ENCODE peak calls at places on chromosomes 7 and 10, in nine cellular contexts. One of them, this sample, is unnamed.

GRCh38 chr10:55500931-55501559 is 700.0 kb upstream of the PCDH15 start:
- DNase-seq in stimulated activated CD4-positive, alpha-beta T cell treated with anti-CD3 and anti-CD28 coated beads, Interleukin-2, amount 100 ng/mL, for 48 hours: no peak
- DNase-seq in heart right ventricle: no peak
- DNase-seq in stimulated activated CD8-positive, alpha-beta memory T cell treated with anti-CD3 and anti-CD28 coated beads, Interleukin-15, amount 100 ng/mL, for 24 hours: no peak
- DNase-seq in tibial artery: no peak
- DNase-seq in A172: peak
- DNase-seq in brain microvascular endothelial cell: peak
- DNase-seq in fibroblast of lung: peak
- DNase-seq in left colon: no peak
- DNase-seq in this sample: peak

GRCh38 chr7:101985646-101986199 is 168.3 kb downstream of the CUX1 start:
- DNase-seq in stimulated activated CD4-positive, alpha-beta T cell treated with anti-CD3 and anti-CD28 coated beads, Interleukin-2, amount 100 ng/mL, for 48 hours: no peak
- DNase-seq in heart right ventricle: no peak
- DNase-seq in stimulated activated CD8-positive, alpha-beta memory T cell treated with anti-CD3 and anti-CD28 coated beads, Interleukin-15, amount 100 ng/mL, for 24 hours: no peak
- DNase-seq in tibial artery: no peak
- DNase-seq in A172: no peak
- DNase-seq in brain microvascular endothelial cell: no peak
- DNase-seq in fibroblast of lung: no peak
- DNase-seq in left colon: no peak
- DNase-seq in this sample: no peak

GRCh38 chr7:69633122-69633892 is 35.0 kb downstream of the AUTS2 start:
- DNase-seq in stimulated activated CD4-positive, alpha-beta T cell treated with anti-CD3 and anti-CD28 coated beads, Interleukin-2, amount 100 ng/mL, for 48 hours: no peak
- DNase-seq in heart right ventricle: no peak
- DNase-seq in stimulated activated CD8-positive, alpha-beta memory T cell treated with anti-CD3 and anti-CD28 coated beads, Interleukin-15, amount 100 ng/mL, for 24 hours: no peak
- DNase-seq in tibial artery: no peak
- DNase-seq in A172: no peak
- DNase-seq in brain microvascular endothelial cell: no peak
- DNase-seq in fibroblast of lung: peak
- DNase-seq in left colon: no peak
- DNase-seq in this sample: no peak

GRCh38 chr7:157139142-157140117 is 704 bp downstream of the UBE3C start:
- DNase-seq in stimulated activated CD4-positive, alpha-beta T cell treated with anti-CD3 and anti-CD28 coated beads, Interleukin-2, amount 100 ng/mL, for 48 hours: peak
- DNase-seq in heart right ventricle: peak
- DNase-seq in stimulated activated CD8-positive, alpha-beta memory T cell treated with anti-CD3 and anti-CD28 coated beads, Interleukin-15, amount 100 ng/mL, for 24 hours: no peak
- DNase-seq in tibial artery: peak
- DNase-seq in A172: no peak
- DNase-seq in brain microvascular endothelial cell: peak
- DNase-seq in fibroblast of lung: peak
- DNase-seq in left colon: peak
- DNase-seq in this sample: peak

GRCh38 chr10:58412502-58412961 is 27.3 kb downstream of the TFAM start:
- DNase-seq in stimulated activated CD4-positive, alpha-beta T cell treated with anti-CD3 and anti-CD28 coated beads, Interleukin-2, amount 100 ng/mL, for 48 hours: no peak
- DNase-seq in heart right ventricle: no peak
- DNase-seq in stimulated activated CD8-positive, alpha-beta memory T cell treated with anti-CD3 and anti-CD28 coated beads, Interleukin-15, amount 100 ng/mL, for 24 hours: no peak
- DNase-seq in tibial artery: no peak
- DNase-seq in A172: peak
- DNase-seq in brain microvascular endothelial cell: peak
- DNase-seq in fibroblast of lung: peak
- DNase-seq in left colon: no peak
- DNase-seq in this sample: no peak

GRCh38 chr7:132919776-132920175 is 162.1 kb downstream of the CHCHD3 start:
- DNase-seq in stimulated activated CD4-positive, alpha-beta T cell treated with anti-CD3 and anti-CD28 coated beads, Interleukin-2, amount 100 ng/mL, for 48 hours: no peak
- DNase-seq in heart right ventricle: no peak
- DNase-seq in stimulated activated CD8-positive, alpha-beta memory T cell treated with anti-CD3 and anti-CD28 coated beads, Interleukin-15, amount 100 ng/mL, for 24 hours: no peak
- DNase-seq in tibial artery: no peak
- DNase-seq in A172: no peak
- DNase-seq in brain microvascular endothelial cell: no peak
- DNase-seq in fibroblast of lung: no peak
- DNase-seq in left colon: no peak
- DNase-seq in this sample: no peak

GRCh38 chr7:76244781-76245391 is 43.2 kb downstream of the SRRM3 start:
- DNase-seq in stimulated activated CD4-positive, alpha-beta T cell treated with anti-CD3 and anti-CD28 coated beads, Interleukin-2, amount 100 ng/mL, for 48 hours: no peak
- DNase-seq in heart right ventricle: no peak
- DNase-seq in stimulated activated CD8-positive, alpha-beta memory T cell treated with anti-CD3 and anti-CD28 coated beads, Interleukin-15, amount 100 ng/mL, for 24 hours: no peak
- DNase-seq in tibial artery: no peak
- DNase-seq in A172: no peak
- DNase-seq in brain microvascular endothelial cell: no peak
- DNase-seq in fibroblast of lung: no peak
- DNase-seq in left colon: no peak
- DNase-seq in this sample: no peak

GRCh38 chr10:44857363-44858016 is 53.6 kb upstream of the TMEM72 start:
- DNase-seq in stimulated activated CD4-positive, alpha-beta T cell treated with anti-CD3 and anti-CD28 coated beads, Interleukin-2, amount 100 ng/mL, for 48 hours: peak
- DNase-seq in heart right ventricle: peak
- DNase-seq in stimulated activated CD8-positive, alpha-beta memory T cell treated with anti-CD3 and anti-CD28 coated beads, Interleukin-15, amount 100 ng/mL, for 24 hours: no peak
- DNase-seq in tibial artery: peak
- DNase-seq in A172: peak
- DNase-seq in brain microvascular endothelial cell: peak
- DNase-seq in fibroblast of lung: peak
- DNase-seq in left colon: no peak
- DNase-seq in this sample: peak

GRCh38 chr10:97827778-97828291 is 21.8 kb upstream of the GOLGA7B start:
- DNase-seq in stimulated activated CD4-positive, alpha-beta T cell treated with anti-CD3 and anti-CD28 coated beads, Interleukin-2, amount 100 ng/mL, for 48 hours: no peak
- DNase-seq in heart right ventricle: no peak
- DNase-seq in stimulated activated CD8-positive, alpha-beta memory T cell treated with anti-CD3 and anti-CD28 coated beads, Interleukin-15, amount 100 ng/mL, for 24 hours: no peak
- DNase-seq in tibial artery: no peak
- DNase-seq in A172: peak
- DNase-seq in brain microvascular endothelial cell: no peak
- DNase-seq in fibroblast of lung: peak
- DNase-seq in left colon: no peak
- DNase-seq in this sample: peak

GRCh38 chr7:124856299-124856888 is 73.2 kb downstream of the POT1 start:
- DNase-seq in stimulated activated CD4-positive, alpha-beta T cell treated with anti-CD3 and anti-CD28 coated beads, Interleukin-2, amount 100 ng/mL, for 48 hours: no peak
- DNase-seq in heart right ventricle: no peak
- DNase-seq in stimulated activated CD8-positive, alpha-beta memory T cell treated with anti-CD3 and anti-CD28 coated beads, Interleukin-15, amount 100 ng/mL, for 24 hours: no peak
- DNase-seq in tibial artery: no peak
- DNase-seq in A172: peak
- DNase-seq in brain microvascular endothelial cell: peak
- DNase-seq in fibroblast of lung: peak
- DNase-seq in left colon: no peak
- DNase-seq in this sample: no peak

GRCh38 chr10:119502214-119502613 is 40.3 kb downstream of the RGS10 start:
- DNase-seq in stimulated activated CD4-positive, alpha-beta T cell treated with anti-CD3 and anti-CD28 coated beads, Interleukin-2, amount 100 ng/mL, for 48 hours: peak
- DNase-seq in heart right ventricle: no peak
- DNase-seq in stimulated activated CD8-positive, alpha-beta memory T cell treated with anti-CD3 and anti-CD28 coated beads, Interleukin-15, amount 100 ng/mL, for 24 hours: peak
- DNase-seq in tibial artery: no peak
- DNase-seq in A172: no peak
- DNase-seq in brain microvascular endothelial cell: no peak
- DNase-seq in fibroblast of lung: no peak
- DNase-seq in left colon: no peak
- DNase-seq in this sample: no peak

This sample was measured in MG63.